ENCODE peak calls at places on chromosomes 1 and 21, in five cellular contexts. M is naive thymus-derived CD4-positive, alpha-beta T cell; F is MV-4-11; K is lung microvascular endothelial cell; L is H4. H is an unnamed sample.

GRCh38 chr1:1799716-1800115 is 21.4 kb upstream of the NADK start:
- DNase-seq in M (no peak), L (no peak), K (no peak), F (no peak), H (no peak)

GRCh38 chr1:197526736-197527371 is 248.4 kb downstream of the DENND1B start:
- DNase-seq in F (peak), M (no peak), L (peak), K (peak), H (peak)

GRCh38 chr21:32917392-32918135 is 108.2 kb upstream of the OLIG2 start:
- DNase-seq in F (no peak), L (no peak), K (no peak), M (no peak), H (no peak)

GRCh38 chr1:9798236-9799130 is 25.3 kb downstream of the CLSTN1 start:
- DNase-seq in M (no peak), F (peak), L (no peak), K (no peak), H (peak)

GRCh38 chr1:115219937-115220336 is 118.1 kb downstream of the NGF start:
- DNase-seq in K (no peak), M (no peak), L (no peak), F (no peak), H (no peak)

GRCh38 chr1:205095422-205095821 is 11.2 kb upstream of the TMEM81 start:
- DNase-seq in M (no peak), L (no peak), K (no peak), F (no peak), H (no peak)

GRCh38 chr1:226882187-226882586 is 11.8 kb downstream of the PSEN2 start:
- DNase-seq in K (no peak), L (no peak), F (no peak), M (no peak), H (no peak)

GRCh38 chr1:16338961-16339360 is 13.3 kb downstream of the FBXO42 start:
- DNase-seq in K (no peak), L (no peak), M (no peak), F (no peak), H (no peak)

GRCh38 chr1:3068400-3069361 is at the start of gene PRDM16:
- DNase-seq in M (no peak), F (no peak), K (peak), L (peak), H (peak)

GRCh38 chr1:41598325-41598724 is 113.8 kb upstream of the EDN2 start:
- DNase-seq in M (no peak), L (no peak), K (no peak), F (no peak), H (no peak)

GRCh38 chr1:246306415-246307037 is 200.6 kb downstream of the SMYD3 start:
- DNase-seq in F (peak), M (no peak), L (peak), K (no peak), H (no peak)

GRCh38 chr1:65825736-65826135 is 33.0 kb downstream of the PDE4B start:
- DNase-seq in M (no peak), K (no peak), L (no peak), F (no peak), H (no peak)

GRCh38 chr1:151728151-151728711 is 6.9 kb downstream of the RIIAD1 start:
- DNase-seq in K (no peak), L (no peak), F (no peak), M (no peak), H (no peak)

GRCh38 chr1:201539561-201540404 is 856 bp downstream of the NAV1 start:
- DNase-seq in K (peak), L (peak), F (no peak), M (no peak), H (peak)

GRCh38 chr1:6579374-6580118 is at the start of gene ZBTB48:
- DNase-seq in F (peak), M (peak), L (peak), K (peak), H (peak)

GRCh38 chr21:41701749-41702148 is 65.1 kb downstream of the RIPK4 start:
- DNase-seq in M (no peak), F (peak), K (no peak), L (no peak), H (no peak)

GRCh38 chr1:172670791-172671190 is 11.9 kb downstream of the FASLG start:
- DNase-seq in M (no peak), F (no peak), L (no peak), K (no peak), H (no peak)

GRCh38 chr1:234639968-234640367 is 30.0 kb upstream of the IRF2BP2 start:
- DNase-seq in M (no peak), K (no peak), F (no peak), L (no peak), H (peak)

GRCh38 chr1:185376840-185377635 is 60.0 kb upstream of the IVNS1ABP start:
- DNase-seq in K (peak), M (no peak), F (no peak), L (no peak), H (no peak)

GRCh38 chr1:109772658-109773202 is 9.0 kb upstream of the EPS8L3 start:
- DNase-seq in K (no peak), M (no peak), L (no peak), F (no peak), H (no peak)

GRCh38 chr1:24275104-24275410 is 44.1 kb upstream of the GRHL3 start:
- DNase-seq in F (no peak), L (no peak), K (no peak), M (no peak), H (no peak)

GRCh38 chr1:100075773-100076172 is 57.0 kb downstream of the SASS6 start:
- DNase-seq in M (no peak), F (peak), K (no peak), L (no peak), H (no peak)

GRCh38 chr1:91883470-91883869 is 2.5 kb downstream of the TGFBR3 start:
- DNase-seq in L (no peak), M (no peak), K (peak), F (no peak), H (peak)

GRCh38 chr1:181490276-181490675 is 7.0 kb downstream of the CACNA1E start:
- DNase-seq in L (no peak), K (no peak), M (no peak), F (no peak), H (no peak)

GRCh38 chr1:115088115-115088794 is 1.0 kb downstream of the TSPAN2 start:
- DNase-seq in F (no peak), M (no peak), K (no peak), L (no peak), H (no peak)

GRCh38 chr1:42170779-42171621 is 6.5 kb upstream of the GUCA2A start:
- DNase-seq in F (peak), K (no peak), L (no peak), M (no peak), H (no peak)

GRCh38 chr1:85867189-85867588 is 159.0 kb upstream of the ZNHIT6 start:
- DNase-seq in L (no peak), K (no peak), F (peak), M (no peak), H (no peak)

GRCh38 chr1:246293366-246294121 is 213.5 kb downstream of the SMYD3 start:
- DNase-seq in M (no peak), K (no peak), L (no peak), F (no peak), H (no peak)

GRCh38 chr1:209839875-209840491 is 12.2 kb downstream of the UTP25 start:
- DNase-seq in M (no peak), K (peak), F (no peak), L (peak), H (peak)

GRCh38 chr1:232697191-232697590 is 67.3 kb upstream of the SIPA1L2 start:
- DNase-seq in K (no peak), F (no peak), M (no peak), L (no peak), H (no peak)

GRCh38 chr1:192584951-192585350 is 9.4 kb downstream of the RGS1 start:
- DNase-seq in M (no peak), F (no peak), L (no peak), K (peak), H (no peak)

GRCh38 chr1:239250353-239251035 is 135.9 kb upstream of the CHRM3 start:
- DNase-seq in L (peak), M (no peak), F (peak), K (no peak), H (no peak)

GRCh38 chr1:10378071-10378841 is 20.6 kb upstream of the PGD start:
- DNase-seq in K (peak), F (peak), L (no peak), M (no peak), H (no peak)

GRCh38 chr1:155207578-155208405 is at the start of gene THBS3:
- DNase-seq in K (peak), F (peak), M (no peak), L (no peak), H (no peak)

GRCh38 chr1:202311880-202312635 is 29.7 kb downstream of the UBE2T start:
- DNase-seq in F (no peak), L (no peak), K (no peak), M (no peak), H (no peak)

GRCh38 chr1:241356519-241357365 is at the start of gene RGS7:
- DNase-seq in L (peak), M (peak), F (no peak), K (peak), H (no peak)

H was measured in SK-MEL-5.